ENCODE peak calls at places on chromosomes 6 and 20, in nine cellular contexts. J, K, V, R, C, A, H, Z and Q are unnamed samples.

GRCh38 chr20:58198384-58198783 is 30.1 kb downstream of the ANKRD60 start:
- DNase-seq in K (no peak), R (no peak), Z (no peak), H (no peak), J (no peak), C (no peak), V (no peak), A (no peak), Q (no peak)

GRCh38 chr6:7868926-7869325 is 41.7 kb downstream of the TXNDC5 start:
- DNase-seq in A (no peak), K (no peak), C (no peak), Z (no peak), H (no peak), V (no peak), J (no peak), R (no peak), Q (no peak)

GRCh38 chr20:60867589-60867988 is 384.5 kb upstream of the CDH4 start:
- DNase-seq in H (no peak), J (no peak), R (no peak), K (no peak), V (no peak), C (no peak), A (no peak), Z (no peak), Q (no peak)

GRCh38 chr6:122471107-122472021 is at the start of gene SERINC1:
- DNase-seq in H (peak; percentile 57), Z (peak; percentile 94), R (peak; percentile 87), C (peak; percentile 75), V (peak; percentile 91), A (peak; percentile 97), J (peak; percentile 89), K (peak; percentile 97), Q (peak; percentile 88)

GRCh38 chr6:84466521-84466920 is 239.1 kb upstream of the CEP162 start:
- DNase-seq in C (no peak), J (no peak), K (no peak), V (peak; percentile 19), R (no peak), H (no peak), Z (no peak), A (peak; percentile 70), Q (peak; percentile 82)

GRCh38 chr6:125375841-125376240 is 74.1 kb upstream of the HDDC2 start:
- DNase-seq in J (no peak), R (no peak), H (no peak), Z (no peak), A (peak; percentile 27), K (no peak), C (no peak), V (no peak), Q (no peak)

GRCh38 chr6:148999501-148999900 is 252.7 kb downstream of the UST start:
- DNase-seq in V (no peak), A (peak; percentile 78), H (no peak), K (no peak), C (no peak), J (no peak), Z (no peak), R (no peak), Q (no peak)

GRCh38 chr6:38773338-38773737 is 58.2 kb downstream of the DNAH8 start:
- DNase-seq in A (peak; percentile 8), R (peak; percentile 31), H (peak; percentile 74), K (no peak), J (no peak), Z (peak; percentile 74), V (no peak), C (no peak), Q (peak; percentile 67)

GRCh38 chr6:27814665-27815424 is 97.4 kb downstream of the OR2B2 start:
- DNase-seq in R (peak; percentile 63), H (no peak), Z (peak; percentile 87), C (peak; percentile 63), A (peak; percentile 98), J (peak; percentile 63), K (peak; percentile 86), V (peak; percentile 86), Q (peak; percentile 81)

GRCh38 chr20:23270427-23270911 is 80.1 kb upstream of the NXT1 start:
- DNase-seq in A (peak; percentile 94), K (no peak), V (peak; percentile 90), C (no peak), R (peak; percentile 30), J (no peak), Z (no peak), H (no peak), Q (no peak)

GRCh38 chr20:49768204-49769124 is 44.2 kb upstream of the SLC9A8 start:
- DNase-seq in R (no peak), Z (peak; percentile 81), V (peak; percentile 44), J (peak; percentile 4), C (no peak), A (peak; percentile 99), H (peak; percentile 76), K (peak; percentile 89), Q (peak; percentile 83)

GRCh38 chr6:134235937-134236751 is 81.8 kb downstream of the SGK1 start:
- DNase-seq in Z (no peak), A (peak; percentile 67), R (no peak), K (no peak), C (peak; percentile 55), V (peak; percentile 26), J (no peak), H (no peak), Q (peak; percentile 49)

GRCh38 chr6:148996815-148997214 is 250.0 kb downstream of the UST start:
- DNase-seq in J (no peak), A (no peak), H (no peak), Z (no peak), K (no peak), V (peak; percentile 40), R (no peak), C (no peak), Q (no peak)

GRCh38 chr6:125393449-125393858 is 91.7 kb upstream of the HDDC2 start:
- DNase-seq in K (no peak), J (no peak), C (no peak), Z (no peak), V (peak; percentile 46), H (no peak), A (no peak), R (no peak), Q (no peak)

GRCh38 chr20:58745391-58745790 is 52.8 kb downstream of the NPEPL1 start:
- DNase-seq in Z (no peak), J (no peak), R (no peak), A (no peak), K (no peak), C (no peak), V (no peak), H (no peak), Q (no peak)

GRCh38 chr6:44527191-44527960 is 139.9 kb downstream of the CDC5L start:
- DNase-seq in J (no peak), R (no peak), C (no peak), V (no peak), H (no peak), K (no peak), Z (peak; percentile 11), A (no peak), Q (no peak)

GRCh38 chr6:26199773-26200728 is 112.8 kb downstream of the HFE start:
- DNase-seq in V (no peak), R (peak; percentile 50), J (no peak), A (peak; percentile 55), Z (no peak), H (no peak), K (peak; percentile 80), C (no peak), Q (no peak)

GRCh38 chr6:42505377-42505702 is 53.6 kb upstream of the TRERF1 start:
- DNase-seq in V (no peak), A (peak; percentile 36), K (no peak), H (no peak), R (no peak), C (no peak), Z (no peak), J (no peak), Q (no peak)

GRCh38 chr20:53149184-53149651 is 177.1 kb downstream of the TSHZ2 start:
- DNase-seq in H (no peak), Z (no peak), R (no peak), K (no peak), V (no peak), J (no peak), A (no peak), C (no peak), Q (no peak)

GRCh38 chr6:66796987-66797386 is 1090.0 kb upstream of the EYS start:
- DNase-seq in V (no peak), J (no peak), C (no peak), K (no peak), R (no peak), Z (no peak), H (no peak), A (no peak), Q (no peak)

GRCh38 chr6:23851551-23851950 is 274.5 kb upstream of the NRSN1 start:
- DNase-seq in Z (no peak), C (no peak), V (no peak), J (no peak), K (no peak), R (no peak), A (no peak), H (no peak), Q (no peak)

GRCh38 chr6:32852844-32853540 is 512 bp downstream of the TAP1 start:
- DNase-seq in Z (peak; percentile 42), A (peak; percentile 24), K (peak; percentile 80), C (peak; percentile 70), R (peak; percentile 40), V (no peak), J (peak; percentile 55), H (no peak), Q (peak; percentile 64)

GRCh38 chr6:27812078-27812804 is 100.0 kb downstream of the OR2B2 start:
- DNase-seq in Z (no peak), C (no peak), R (no peak), K (no peak), V (no peak), H (no peak), J (no peak), A (no peak), Q (no peak)

GRCh38 chr6:15796844-15797243 is 134.0 kb upstream of the DTNBP1 start:
- DNase-seq in K (no peak), R (no peak), H (no peak), Z (no peak), V (no peak), J (no peak), A (no peak), C (no peak), Q (no peak)

GRCh38 chr20:2757001-2757400 is 43.4 kb downstream of the CPXM1 start:
- DNase-seq in A (no peak), R (no peak), K (no peak), Z (no peak), J (no peak), V (no peak), C (no peak), H (no peak), Q (no peak)

GRCh38 chr6:14748679-14749078 is 497.2 kb upstream of the JARID2 start:
- DNase-seq in Z (no peak), V (no peak), K (no peak), C (no peak), R (no peak), A (no peak), J (no peak), H (no peak), Q (no peak)

GRCh38 chr6:104711371-104711770 is 148.3 kb downstream of the HACE1 start:
- DNase-seq in C (no peak), K (no peak), Z (no peak), R (no peak), A (peak; percentile 64), H (no peak), V (peak; percentile 14), J (no peak), Q (no peak)

GRCh38 chr6:82506526-82506925 is 142.9 kb downstream of the TPBG start:
- DNase-seq in R (no peak), J (no peak), K (no peak), H (no peak), Z (no peak), V (no peak), C (no peak), A (no peak), Q (peak; percentile 7)

GRCh38 chr6:28985396-28986164 is 19.5 kb downstream of the ZNF311 start:
- DNase-seq in J (no peak), V (peak; percentile 87), Z (peak; percentile 96), A (peak; percentile 99), H (peak; percentile 96), K (peak; percentile 93), R (peak; percentile 78), C (no peak), Q (peak; percentile 90)

GRCh38 chr20:38023181-38024085 is 9.8 kb downstream of the TTI1 start:
- DNase-seq in C (no peak), V (peak; percentile 46), H (no peak), A (peak; percentile 64), K (no peak), Z (no peak), J (no peak), R (no peak), Q (no peak)

GRCh38 chr6:135506270-135506997 is 8.9 kb upstream of the AHI1 start:
- DNase-seq in R (no peak), V (no peak), A (peak; percentile 82), J (no peak), H (no peak), K (no peak), Z (no peak), C (peak; percentile 13), Q (peak; percentile 8)